ENCODE peak calls at places on chromosome 16, in six cellular contexts. B is left cardiac atrium; I is mucosa of descending colon; Z is activated CD4-positive, alpha-beta T cell treated with anti-CD3 and anti-CD28 coated beads, Interleukin-2, amount 50 U/mL, for 48 hours; X is HFFc6; J is activated naive CD4-positive, alpha-beta T cell. U is an unnamed sample.

GRCh38 chr16:15643453-15644305 is 725 bp upstream of the MARF1 start:
- DNase-seq in B (no peak), I (peak; percentile 39), Z (peak; percentile 18), X (peak; percentile 73), J (no peak), U (no peak)

GRCh38 chr16:2470603-2471015 is 488 bp upstream of the NTN3 start:
- DNase-seq in B (no peak), I (no peak), Z (no peak), X (no peak), J (no peak), U (no peak)

GRCh38 chr16:77869997-77870813 is 81.8 kb downstream of the VAT1L start:
- DNase-seq in B (peak; percentile 31), I (peak; percentile 66), Z (no peak), X (no peak), J (no peak), U (no peak)

GRCh38 chr16:28092721-28093382 is 29.3 kb upstream of the GSG1L start:
- DNase-seq in B (no peak), I (no peak), Z (no peak), X (no peak), J (no peak), U (no peak)

GRCh38 chr16:10935491-10935890 is 6.8 kb downstream of the DEXI start:
- DNase-seq in B (no peak), I (no peak), Z (no peak), X (no peak), J (no peak), U (no peak)

GRCh38 chr16:51624083-51624775 is 473.2 kb upstream of the SALL1 start:
- DNase-seq in B (no peak), I (no peak), Z (no peak), X (peak; percentile 70), J (no peak), U (no peak)

GRCh38 chr16:54208262-54208661 is 78.3 kb downstream of the IRX3 start:
- DNase-seq in B (no peak), I (no peak), Z (no peak), X (no peak), J (no peak), U (no peak)

GRCh38 chr16:54926166-54926838 is 4.4 kb upstream of the IRX5 start:
- DNase-seq in B (no peak), I (no peak), Z (no peak), X (peak; percentile 73), J (no peak), U (no peak)

GRCh38 chr16:61797296-61797695 is 238.9 kb downstream of the CDH8 start:
- DNase-seq in B (no peak), I (no peak), Z (no peak), X (no peak), J (no peak), U (no peak)

GRCh38 chr16:22189473-22190168 is 16.5 kb upstream of the EEF2K start:
- DNase-seq in B (peak; percentile 70), I (peak; percentile 89), Z (peak; percentile 86), X (no peak), J (no peak), U (no peak)

GRCh38 chr16:9090101-9090959 is 1.1 kb upstream of the HAPSTR1 start:
- DNase-seq in B (peak; percentile 57), I (peak; percentile 51), Z (peak; percentile 59), X (no peak), J (peak; percentile 36), U (peak; percentile 60)

GRCh38 chr16:84806256-84806889 is 13.4 kb upstream of the CRISPLD2 start:
- DNase-seq in B (peak; percentile 58), I (no peak), Z (no peak), X (peak; percentile 95), J (no peak), U (peak; percentile 82)

GRCh38 chr16:51409001-51409675 is 258.1 kb upstream of the SALL1 start:
- DNase-seq in B (no peak), I (no peak), Z (no peak), X (no peak), J (no peak), U (no peak)

GRCh38 chr16:65497571-65497970 is 375.7 kb upstream of the CDH11 start:
- DNase-seq in B (no peak), I (no peak), Z (no peak), X (no peak), J (no peak), U (no peak)

GRCh38 chr16:89134269-89134668 is 37.3 kb upstream of the CDH15 start:
- DNase-seq in B (peak; percentile 10), I (no peak), Z (no peak), X (no peak), J (no peak), U (peak; percentile 63)

GRCh38 chr16:71289732-71290062 is 495 bp upstream of the CMTR2 start:
- DNase-seq in B (no peak), I (no peak), Z (no peak), X (no peak), J (no peak), U (no peak)

GRCh38 chr16:50388491-50388890 is 19.7 kb upstream of the BRD7 start:
- DNase-seq in B (no peak), I (no peak), Z (no peak), X (no peak), J (no peak), U (no peak)

GRCh38 chr16:49700222-49700927 is 155.5 kb downstream of the ZNF423 start:
- DNase-seq in B (peak; percentile 67), I (no peak), Z (no peak), X (no peak), J (no peak), U (no peak)

GRCh38 chr16:28107232-28107631 is 43.7 kb upstream of the GSG1L start:
- DNase-seq in B (no peak), I (no peak), Z (no peak), X (no peak), J (no peak), U (no peak)

U was measured in left lung.